ENCODE peak calls at places on chromosome 9, in four cellular contexts. J is HepG2, E is H1, A is GM12878. H is an unnamed sample.
A peak's percentile ranks its signal among the peaks of the same experiment; 100 is the strongest.

GRCh38 chr9:28234899-28235277 is 661.6 kb upstream of the C9orf72 start:
- DNase-seq in J (no peak), E (no peak), A (no peak), H (peak; percentile 11)

GRCh38 chr9:14018061-14018460 is 295.9 kb downstream of the NFIB start:
- DNase-seq in J (no peak), E (no peak), A (no peak), H (no peak)

GRCh38 chr9:131395027-131395744 is 1.3 kb downstream of the PRRC2B start:
- DNase-seq in J (no peak), E (peak; percentile 71), A (peak; percentile 26), H (no peak)

GRCh38 chr9:114883709-114884108 is 46.7 kb downstream of the TNFSF8 start:
- DNase-seq in J (no peak), E (no peak), A (no peak), H (no peak)

GRCh38 chr9:82466616-82467251 is 478.2 kb downstream of the SPATA31D1 start:
- DNase-seq in J (peak; percentile 13), E (peak; percentile 72), A (no peak), H (peak; percentile 57)

GRCh38 chr9:108618906-108619550 is 236.8 kb downstream of the ACTL7B start:
- DNase-seq in J (no peak), E (no peak), A (no peak), H (no peak)

GRCh38 chr9:88387035-88387732 is 1.1 kb upstream of the SPIN1 start:
- DNase-seq in J (peak; percentile 18), E (no peak), A (no peak), H (no peak)

GRCh38 chr9:24590432-24590831 is 44.7 kb upstream of the IZUMO3 start:
- DNase-seq in J (no peak), E (no peak), A (no peak), H (no peak)

GRCh38 chr9:131873361-131873760 is 133.5 kb upstream of the RAPGEF1 start:
- DNase-seq in J (no peak), E (no peak), A (no peak), H (no peak)

GRCh38 chr9:12464910-12465512 is 228.2 kb upstream of the TYRP1 start:
- DNase-seq in J (peak; percentile 6), E (no peak), A (no peak), H (peak; percentile 15)

GRCh38 chr9:31027678-31028077 is 1356.8 kb upstream of the ACO1 start:
- DNase-seq in J (no peak), E (no peak), A (no peak), H (no peak)

GRCh38 chr9:123550797-123551196 is 194.8 kb downstream of the CRB2 start:
- DNase-seq in J (no peak), E (peak; percentile 61), A (no peak), H (peak; percentile 43)

GRCh38 chr9:131478421-131478868 is 24.3 kb upstream of the POMT1 start:
- DNase-seq in J (peak; percentile 46), E (peak; percentile 85), A (no peak), H (peak; percentile 38)

GRCh38 chr9:137007060-137007815 is 10.9 kb upstream of the CLIC3 start:
- DNase-seq in J (no peak), E (no peak), A (no peak), H (no peak)

GRCh38 chr9:131606896-131607567 is 61.7 kb downstream of the PRRT1B start:
- DNase-seq in J (peak; percentile 53), E (no peak), A (no peak), H (no peak)

GRCh38 chr9:115058175-115058574 is 59.8 kb downstream of the TNC start:
- DNase-seq in J (no peak), E (no peak), A (no peak), H (no peak)

GRCh38 chr9:134065720-134066419 is 2.0 kb downstream of the BRD3 start:
- DNase-seq in J (peak; percentile 81), E (no peak), A (peak; percentile 53), H (no peak)

GRCh38 chr9:23826120-23826629 is at the start of gene ELAVL2:
- DNase-seq in J (no peak), E (peak; percentile 96), A (peak; percentile 26), H (peak; percentile 98)

GRCh38 chr9:135924628-135925338 is 17.4 kb upstream of the CAMSAP1 start:
- DNase-seq in J (peak; percentile 30), E (no peak), A (no peak), H (no peak)

GRCh38 chr9:4661165-4662095 is 664 bp upstream of the PLPP6 start:
- DNase-seq in J (no peak), E (no peak), A (no peak), H (no peak)

GRCh38 chr9:4656621-4657020 is 5.5 kb upstream of the PLPP6 start:
- DNase-seq in J (no peak), E (no peak), A (no peak), H (no peak)

GRCh38 chr9:4654538-4654937 is 7.6 kb upstream of the PLPP6 start:
- DNase-seq in J (no peak), E (no peak), A (no peak), H (no peak)

GRCh38 chr9:4654084-4654483 is 8.0 kb upstream of the PLPP6 start:
- DNase-seq in J (no peak), E (no peak), A (no peak), H (no peak)

GRCh38 chr9:4657426-4658159 is 4.5 kb upstream of the PLPP6 start:
- DNase-seq in J (peak; percentile 77), E (no peak), A (no peak), H (no peak)
- TF ChIP-seq ZNF274 in J (no peak), E (no peak), A (no peak), H (no peak)

GRCh38 chr9:5838884-5839571 is 6.1 kb upstream of the ERMP1 start:
- DNase-seq in J (peak; percentile 96), E (no peak), A (no peak), H (no peak)
- TF ChIP-seq SUZ12 in J (no peak), E (no peak), A (no peak), H (no peak)

GRCh38 chr9:91420471-91421021 is 3.1 kb downstream of the NFIL3 start:
- DNase-seq in J (peak; percentile 9), E (no peak), A (no peak), H (no peak)

GRCh38 chr9:91422832-91423711 is 560 bp downstream of the NFIL3 start:
- DNase-seq in J (peak; percentile 44), E (peak; percentile 72), A (no peak), H (no peak)

GRCh38 chr9:91419222-91420191 is 4.1 kb downstream of the NFIL3 start:
- DNase-seq in J (peak; percentile 92), E (no peak), A (no peak), H (no peak)

GRCh38 chr9:91421987-91422765 is 1.5 kb downstream of the NFIL3 start:
- DNase-seq in J (peak; percentile 40), E (no peak), A (no peak), H (no peak)

DNA sequence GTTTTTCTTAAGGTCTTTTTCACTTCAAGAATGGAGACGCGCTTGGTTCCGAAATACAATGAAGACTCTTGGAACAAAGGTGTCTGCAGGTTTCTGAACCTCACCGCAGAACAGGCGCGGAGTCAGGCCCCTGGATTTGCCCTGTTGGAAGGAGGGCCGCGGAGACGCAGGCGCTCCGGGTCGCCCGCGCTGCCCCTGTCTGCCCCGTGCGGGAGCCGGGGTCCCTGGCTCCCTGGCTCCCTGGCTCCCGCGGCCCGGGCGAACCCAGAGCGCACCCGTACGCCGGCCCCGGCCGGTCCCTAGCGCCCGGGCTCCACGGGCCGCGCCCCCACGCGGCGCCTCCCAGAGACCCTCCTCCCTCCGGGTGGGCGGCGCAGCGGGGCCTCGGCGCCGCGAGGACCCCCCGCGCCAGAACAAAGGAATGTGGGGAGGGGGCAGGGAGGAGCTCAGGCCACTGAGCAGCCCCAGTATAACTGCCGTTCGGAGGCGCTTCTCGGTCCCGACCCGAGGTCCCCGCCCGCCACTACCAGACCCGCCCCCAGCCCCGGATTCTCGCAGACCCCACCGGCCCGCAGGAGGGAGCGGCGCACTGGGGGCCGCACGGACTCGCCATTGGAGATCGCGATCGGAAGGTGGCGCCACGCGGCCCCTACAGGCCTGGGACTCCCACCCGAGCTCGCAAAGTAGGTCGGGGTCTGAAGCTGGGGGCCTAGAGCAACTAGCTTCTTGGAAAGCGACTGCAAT is 2.4 kb downstream of the NFIL3 start:
- DNase-seq in J (peak; percentile 36), E (peak; percentile 66), A (no peak), H (no peak)
- TF ChIP-seq YY1 in J (peak; percentile 34), E (no peak), A (no peak), H (no peak)

GRCh38 chr9:36772449-36773370 is 200.0 kb downstream of the MELK start:
- DNase-seq in J (no peak), E (no peak), A (no peak), H (no peak)

GRCh38 chr9:36764364-36765076 is 191.8 kb downstream of the MELK start:
- DNase-seq in J (no peak), E (no peak), A (no peak), H (no peak)

GRCh38 chr9:36765468-36766341 is 193.0 kb downstream of the MELK start:
- DNase-seq in J (peak; percentile 82), E (peak; percentile 94), A (peak; percentile 91), H (peak; percentile 91)

GRCh38 chr9:36765077-36765390 is 192.3 kb downstream of the MELK start:
- DNase-seq in J (no peak), E (no peak), A (no peak), H (no peak)

GRCh38 chr9:36770025-36770424 is 197.3 kb downstream of the MELK start:
- DNase-seq in J (no peak), E (no peak), A (no peak), H (no peak)
- TF ChIP-seq ZNF274 in J (no peak), E (no peak), A (no peak), H (no peak)

GRCh38 chr9:72255546-72255925 is 106.3 kb downstream of the GDA start:
- DNase-seq in J (no peak), E (no peak), A (no peak), H (no peak)

GRCh38 chr9:72256912-72257311 is 107.7 kb downstream of the GDA start:
- DNase-seq in J (no peak), E (no peak), A (no peak), H (no peak)

GRCh38 chr9:72251589-72251988 is 102.3 kb downstream of the GDA start:
- DNase-seq in J (no peak), E (no peak), A (no peak), H (no peak)

GRCh38 chr9:72254881-72255545 is 105.8 kb downstream of the GDA start:
- DNase-seq in J (no peak), E (no peak), A (no peak), H (no peak)
- TF ChIP-seq SUZ12 in J (no peak), E (no peak), A (no peak), H (no peak)

H was measured in NT2/D1.